ENCODE peak calls at places on chromosome 16, in four cellular contexts. I is A549, J is K562, S is H1. Y is an unnamed sample.

GRCh38 chr16:67393111-67393789 is at the start of gene TPPP3:
- DNase-seq in S (no peak), J (peak), I (peak), Y (peak)

GRCh38 chr16:75262104-75262799 is 10.8 kb upstream of the BCAR1 start:
- DNase-seq in I (no peak), S (no peak), J (no peak), Y (peak)

GRCh38 chr16:3101841-3102470 is 2.9 kb upstream of the ZSCAN10 start:
- DNase-seq in J (no peak), I (no peak), S (no peak), Y (no peak)

GRCh38 chr16:86363057-86363490 is 147.3 kb upstream of the FOXF1 start:
- DNase-seq in S (no peak), J (no peak), I (no peak), Y (no peak)

GRCh38 chr16:720507-720989 is 398 bp upstream of the ANTKMT start:
- DNase-seq in I (peak), J (peak), S (no peak), Y (no peak)

GRCh38 chr16:84661418-84662060 is 13.2 kb downstream of the KLHL36 start:
- DNase-seq in S (no peak), I (no peak), J (no peak), Y (no peak)

GRCh38 chr16:59058261-59058660 is 324.1 kb upstream of the GOT2 start:
- DNase-seq in I (no peak), S (no peak), J (no peak), Y (no peak)

GRCh38 chr16:62208934-62209333 is 172.7 kb upstream of the CDH8 start:
- DNase-seq in J (no peak), I (no peak), S (no peak), Y (no peak)

GRCh38 chr16:80569440-80570105 is 28.8 kb downstream of the DYNLRB2 start:
- DNase-seq in S (no peak), J (peak), I (peak), Y (no peak)

GRCh38 chr16:64964126-64964540 is 157.7 kb downstream of the CDH11 start:
- DNase-seq in S (no peak), J (no peak), I (no peak), Y (no peak)

GRCh38 chr16:85947511-85948509 is 48.8 kb downstream of the IRF8 start:
- DNase-seq in I (no peak), J (no peak), S (no peak), Y (no peak)

GRCh38 chr16:24957887-24958286 is 57.3 kb downstream of the ARHGAP17 start:
- DNase-seq in S (no peak), J (no peak), I (no peak), Y (no peak)

GRCh38 chr16:65842067-65842466 is 524.4 kb upstream of the CDH5 start:
- DNase-seq in S (no peak), J (no peak), I (no peak), Y (no peak)

GRCh38 chr16:75364286-75364791 is 69.0 kb downstream of the CFDP1 start:
- DNase-seq in S (no peak), J (no peak), I (no peak), Y (no peak)

GRCh38 chr16:87581867-87582220 is 20.5 kb upstream of the JPH3 start:
- DNase-seq in J (peak), S (no peak), I (peak), Y (peak)

GRCh38 chr16:25097304-25097988 is 14.1 kb upstream of the LCMT1 start:
- DNase-seq in S (no peak), J (no peak), I (no peak), Y (no peak)

GRCh38 chr16:54285414-54286066 is 1.0 kb downstream of the IRX3 start:
- DNase-seq in I (peak), S (no peak), J (no peak), Y (peak)

GRCh38 chr16:27326251-27326650 is 12.5 kb downstream of the IL4R start:
- DNase-seq in J (no peak), S (no peak), I (no peak), Y (no peak)

GRCh38 chr16:649646-650045 is 481 bp downstream of the WDR90 start:
- DNase-seq in J (no peak), S (no peak), I (no peak), Y (no peak)

GRCh38 chr16:67967956-67968439 is 439 bp downstream of the SLC12A4 start:
- DNase-seq in I (no peak), J (peak), S (no peak), Y (no peak)

GRCh38 chr16:68993885-68994284 is 111.6 kb upstream of the HAS3 start:
- DNase-seq in J (no peak), I (peak), S (no peak), Y (peak)

GRCh38 chr16:72963921-72964320 is 84.0 kb downstream of the ZFHX3 start:
- DNase-seq in S (no peak), I (no peak), J (no peak), Y (no peak)

GRCh38 chr16:4033951-4034350 is 82.3 kb downstream of the ADCY9 start:
- DNase-seq in I (no peak), J (no peak), S (no peak), Y (no peak)

GRCh38 chr16:72986011-72986410 is 61.9 kb downstream of the ZFHX3 start:
- DNase-seq in J (no peak), S (no peak), I (no peak), Y (no peak)

GRCh38 chr16:47611848-47612493 is 150.8 kb downstream of the PHKB start:
- DNase-seq in I (no peak), J (no peak), S (no peak), Y (no peak)

GRCh38 chr16:67699265-67699664 is 19.9 kb downstream of the GFOD2 start:
- DNase-seq in J (no peak), I (no peak), S (no peak), Y (no peak)

GRCh38 chr16:48162839-48163410 is 7.1 kb upstream of the ABCC12 start:
- DNase-seq in S (no peak), J (no peak), I (no peak), Y (no peak)

GRCh38 chr16:73204359-73205152 is 156.6 kb upstream of the ZFHX3 start:
- DNase-seq in I (no peak), J (no peak), S (no peak), Y (no peak)

GRCh38 chr16:85941863-85942644 is 43.1 kb downstream of the IRF8 start:
- DNase-seq in J (no peak), I (no peak), S (no peak), Y (no peak)

GRCh38 chr16:51149721-51150158 is 1.3 kb downstream of the SALL1 start:
- DNase-seq in I (no peak), S (no peak), J (no peak), Y (no peak)

GRCh38 chr16:154223-155030 is 2.0 kb downstream of the HBZ start:
- DNase-seq in I (no peak), S (no peak), J (peak), Y (no peak)

GRCh38 chr16:2204727-2205103 is 539 bp upstream of the MLST8 start:
- DNase-seq in J (peak), S (no peak), I (no peak), Y (no peak)

GRCh38 chr16:25893332-25893731 is 201.6 kb downstream of the HS3ST4 start:
- DNase-seq in J (peak), I (no peak), S (no peak), Y (no peak)

GRCh38 chr16:86529160-86529559 is 18.8 kb downstream of the FOXF1 start:
- DNase-seq in I (no peak), J (no peak), S (no peak), Y (no peak)

GRCh38 chr16:4057439-4057877 is 58.8 kb downstream of the ADCY9 start:
- DNase-seq in J (no peak), I (no peak), S (no peak), Y (no peak)

GRCh38 chr16:27445502-27446175 is 43.7 kb downstream of the IL21R start:
- DNase-seq in S (no peak), J (no peak), I (no peak), Y (no peak)

GRCh38 chr16:85061566-85061965 is 34.0 kb downstream of the KIAA0513 start:
- DNase-seq in S (no peak), I (no peak), J (no peak), Y (no peak)

GRCh38 chr16:6481894-6482293 is 850.8 kb upstream of the RBFOX1 start:
- DNase-seq in J (no peak), I (no peak), S (no peak), Y (no peak)

GRCh38 chr16:1823821-1824220 is 2.8 kb downstream of the HAGH start:
- DNase-seq in I (peak), S (no peak), J (peak), Y (peak)

GRCh38 chr16:8572063-8572918 is 18.0 kb downstream of the TMEM114 start:
- DNase-seq in I (no peak), J (no peak), S (no peak), Y (no peak)

GRCh38 chr16:8571061-8571596 is 19.2 kb downstream of the TMEM114 start:
- DNase-seq in S (no peak), I (peak), J (no peak), Y (peak)

GRCh38 chr16:8575399-8575798 is 14.9 kb downstream of the TMEM114 start:
- DNase-seq in S (no peak), J (no peak), I (no peak), Y (no peak)

GRCh38 chr16:8576141-8577004 is 13.9 kb downstream of the TMEM114 start:
- DNase-seq in J (no peak), S (no peak), I (no peak), Y (no peak)

GRCh38 chr16:8572919-8573724 is 17.2 kb downstream of the TMEM114 start:
- DNase-seq in S (no peak), I (peak), J (peak), Y (peak)
- TF ChIP-seq PHF8 in S (no peak), I (no peak), J (no peak), Y (peak)

GRCh38 chr16:70453117-70453890 is 1.1 kb upstream of the FCSK start:
- DNase-seq in J (peak), I (no peak), S (no peak), Y (no peak)
- TF ChIP-seq PHF8 in J (no peak), I (no peak), S (no peak), Y (no peak)

DNA sequence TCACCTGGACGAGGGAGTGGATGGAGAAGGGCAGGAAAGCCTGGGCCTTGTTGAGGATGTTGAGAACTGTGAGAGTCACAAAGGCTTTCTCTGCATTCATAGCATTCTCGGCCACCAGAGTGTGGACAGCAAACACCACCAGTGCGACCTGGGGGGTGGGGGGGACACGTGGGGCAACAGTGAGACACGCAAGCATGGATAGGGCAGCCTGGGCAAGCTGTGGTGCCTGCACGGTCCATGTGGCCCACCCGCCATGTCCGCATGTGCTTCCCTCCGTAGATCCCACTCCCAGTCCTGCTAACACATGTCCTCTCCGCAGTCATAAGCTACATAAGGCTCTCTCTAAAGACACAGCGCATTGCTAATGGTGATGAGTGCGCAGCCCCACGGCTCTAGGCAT is 34.5 kb downstream of the ABCC6 start:
- DNase-seq in S (no peak), J (no peak), I (no peak), Y (no peak)
- TF ChIP-seq PHF8 in S (no peak), J (no peak), I (no peak), Y (no peak)

GRCh38 chr16:9484901-9485300 is 393.5 kb downstream of the HAPSTR1 start:
- DNase-seq in S (no peak), I (no peak), J (no peak), Y (no peak)
- TF ChIP-seq PHF8 in S (no peak), I (no peak), J (no peak), Y (no peak)